ENCODE peak calls at places on chromosomes 7 and 10, in four cellular contexts. X, T, B and J are unnamed samples. For H3K79me2, the result is how much of the 10 kb centered on the place peaks cover.

GRCh38 chr10:121532465-121532864 is 65.8 kb downstream of the FGFR2 start:
- DNase-seq in X (no peak), T (no peak), B (no peak), J (no peak)

GRCh38 chr7:27164381-27165088 is 802 bp downstream of the HOXA9 start:
- DNase-seq in X (no peak), T (no peak), B (no peak), J (no peak)

GRCh38 chr7:142298009-142298408 is 40.2 kb upstream of the PRSS58 start:
- DNase-seq in X (peak), T (no peak), B (peak), J (no peak)

GRCh38 chr7:30703756-30704155 is 21.5 kb upstream of the CRHR2 start:
- DNase-seq in X (no peak), T (no peak), B (no peak), J (no peak)

GRCh38 chr10:42790835-42791234 is 8.2 kb downstream of the BMS1 start:
- DNase-seq in X (no peak), T (no peak), B (no peak), J (peak)

GRCh38 chr7:147079083-147079482 is 962.5 kb downstream of the CNTNAP2 start:
- DNase-seq in X (no peak), T (no peak), B (no peak), J (no peak)

GRCh38 chr7:73427902-73428696 is 5.5 kb upstream of the FZD9 start:
- DNase-seq in X (peak), T (peak), B (no peak), J (no peak)

GRCh38 chr7:115230882-115231508 is 309.1 kb downstream of the MDFIC start:
- DNase-seq in X (no peak), T (no peak), B (peak), J (peak)

GRCh38 chr10:78579995-78580394 is 488.8 kb upstream of the ZMIZ1 start:
- DNase-seq in X (peak), T (no peak), B (no peak), J (peak)

GRCh38 chr10:17356820-17357219 is 97.6 kb downstream of the ST8SIA6 start:
- DNase-seq in X (no peak), T (no peak), B (no peak), J (no peak)

GRCh38 chr10:116676633-116677032 is 55.9 kb downstream of the PNLIPRP2 start:
- DNase-seq in X (no peak), T (no peak), B (no peak), J (no peak)

GRCh38 chr10:47160967-47161366 is 139.0 kb upstream of the GDF10 start:
- DNase-seq in X (no peak), T (no peak), B (no peak), J (no peak)

GRCh38 chr7:129845972-129846327 is 106.8 kb downstream of the UBE2H start:
- DNase-seq in X (no peak), T (no peak), B (no peak), J (peak)

GRCh38 chr10:108789911-108790310 is 1133.4 kb downstream of the XPNPEP1 start:
- DNase-seq in X (no peak), T (no peak), B (no peak), J (peak)

GRCh38 chr10:103714232-103714891 is 141.0 kb downstream of the SH3PXD2A start:
- DNase-seq in X (no peak), T (no peak), B (no peak), J (no peak)

GRCh38 chr7:150408393-150409299 is 29.5 kb downstream of the ZNF775 start:
- DNase-seq in X (no peak), T (no peak), B (no peak), J (no peak)

GRCh38 chr7:25947669-25948516 is 204.1 kb upstream of the NFE2L3 start:
- DNase-seq in X (no peak), T (no peak), B (no peak), J (no peak)

GRCh38 chr10:78255796-78256638 is 222.4 kb downstream of the RPS24 start:
- DNase-seq in X (no peak), T (no peak), B (peak), J (peak)

GRCh38 chr10:129929343-129930297 is 34.5 kb downstream of the EBF3 start:
- DNase-seq in X (no peak), T (peak), B (no peak), J (no peak)

GRCh38 chr10:76209135-76209534 is 777.7 kb downstream of the LRMDA start:
- DNase-seq in X (no peak), T (no peak), B (no peak), J (no peak)

GRCh38 chr7:124779620-124780019 is 14.0 kb upstream of the GPR37 start:
- DNase-seq in X (no peak), T (no peak), B (no peak), J (no peak)

GRCh38 chr10:117646718-117647117 is 104.2 kb downstream of the EMX2 start:
- DNase-seq in X (no peak), T (no peak), B (no peak), J (no peak)

GRCh38 chr7:74023037-74023436 is 4.9 kb upstream of the ELN start:
- DNase-seq in X (peak), T (no peak), B (peak), J (peak)

GRCh38 chr7:37448637-37449331 is at the start of gene ELMO1:
- DNase-seq in X (peak), T (peak), B (peak), J (peak)

GRCh38 chr10:126243976-126244375 is 144.3 kb downstream of the ADAM12 start:
- DNase-seq in X (no peak), T (no peak), B (no peak), J (peak)

GRCh38 chr7:92808635-92809034 is 27.7 kb downstream of the CDK6 start:
- DNase-seq in X (no peak), T (no peak), B (no peak), J (no peak)
- H3K79me2 ChIP-seq in X (half or more), T (half or more), B (under half), J (half or more)

GRCh38 chr7:43906327-43907010 is at the start of gene URGCP:
- DNase-seq in X (peak), T (peak), B (peak), J (peak)
- H3K79me2 ChIP-seq in X (under half), T (half or more), B (under half), J (under half)

GRCh38 chr10:35371731-35372130 is 35.4 kb downstream of the CCNY start:
- DNase-seq in X (no peak), T (no peak), B (no peak), J (no peak)

GRCh38 chr10:35378547-35379210 is 42.4 kb downstream of the CCNY start:
- DNase-seq in X (no peak), T (no peak), B (no peak), J (peak)

GRCh38 chr10:35377050-35377723 is 40.9 kb downstream of the CCNY start:
- DNase-seq in X (no peak), T (no peak), B (no peak), J (no peak)

GRCh38 chr10:35372329-35372728 is 36.0 kb downstream of the CCNY start:
- DNase-seq in X (no peak), T (no peak), B (no peak), J (peak)

GRCh38 chr10:35375091-35375765 is 38.9 kb downstream of the CCNY start:
- DNase-seq in X (no peak), T (no peak), B (no peak), J (no peak)
- H3K79me2 ChIP-seq in X (half or more), T (under half), B (under half), J (half or more)

GRCh38 chr10:5042922-5043321 is 39.3 kb upstream of the AKR1C2 start:
- DNase-seq in X (no peak), T (no peak), B (no peak), J (no peak)
- H3K79me2 ChIP-seq in X (under half), T (under half), B (under half), J (under half)

DNA sequence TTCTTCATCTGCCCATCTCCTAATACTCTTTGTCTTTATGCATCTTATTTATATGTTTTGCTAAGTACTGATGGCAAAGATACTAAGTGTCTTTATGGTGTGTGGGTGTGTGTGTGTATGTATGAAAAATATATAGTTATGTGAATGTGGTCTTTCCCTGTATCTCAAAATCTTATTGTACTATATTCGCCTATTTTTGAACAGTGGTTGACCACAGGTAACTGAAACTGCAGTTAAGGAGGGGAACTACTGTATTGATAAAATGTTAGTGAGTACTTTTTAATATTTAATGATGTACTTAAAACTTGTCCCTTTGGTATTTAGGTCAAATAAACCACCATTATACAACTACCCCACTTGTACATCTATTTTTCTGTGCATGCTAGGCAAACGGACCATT is 85.9 kb downstream of the ADD3 start:
- DNase-seq in X (no peak), T (no peak), B (no peak), J (no peak)
- H3K79me2 ChIP-seq in X (under half), T (under half), B (under half), J (under half)

GRCh38 chr10:52984169-52984568 is 211.6 kb upstream of the MBL2 start:
- DNase-seq in X (no peak), T (no peak), B (no peak), J (no peak)

DNA sequence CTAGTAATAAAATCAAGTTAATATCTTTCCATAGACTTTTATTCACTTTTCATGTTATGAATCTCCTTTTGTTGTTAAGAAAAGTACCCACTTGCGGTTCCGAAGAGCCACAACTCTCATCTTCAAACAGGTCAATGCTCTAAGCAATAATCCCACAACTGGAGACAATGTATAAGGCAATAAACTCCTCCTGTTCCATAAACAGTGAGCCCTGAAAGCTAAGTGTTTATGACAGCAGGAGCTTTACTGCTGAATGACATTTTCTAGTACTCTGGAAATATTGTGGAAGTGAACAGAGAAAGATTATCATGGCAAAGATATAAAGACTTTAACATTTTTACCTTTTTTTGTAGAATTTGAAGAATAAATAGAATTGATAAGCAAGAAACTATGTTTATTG is 213.5 kb upstream of the MBL2 start:
- DNase-seq in X (no peak), T (no peak), B (no peak), J (no peak)
- H3K79me2 ChIP-seq in X (under half), T (under half), B (under half), J (under half)

GRCh38 chr7:66654275-66655112 is 25.8 kb downstream of the KCTD7 start:
- DNase-seq in X (peak), T (peak), B (peak), J (peak)

GRCh38 chr7:66662646-66663264 is 34.1 kb downstream of the KCTD7 start:
- DNase-seq in X (no peak), T (no peak), B (peak), J (no peak)

DNA sequence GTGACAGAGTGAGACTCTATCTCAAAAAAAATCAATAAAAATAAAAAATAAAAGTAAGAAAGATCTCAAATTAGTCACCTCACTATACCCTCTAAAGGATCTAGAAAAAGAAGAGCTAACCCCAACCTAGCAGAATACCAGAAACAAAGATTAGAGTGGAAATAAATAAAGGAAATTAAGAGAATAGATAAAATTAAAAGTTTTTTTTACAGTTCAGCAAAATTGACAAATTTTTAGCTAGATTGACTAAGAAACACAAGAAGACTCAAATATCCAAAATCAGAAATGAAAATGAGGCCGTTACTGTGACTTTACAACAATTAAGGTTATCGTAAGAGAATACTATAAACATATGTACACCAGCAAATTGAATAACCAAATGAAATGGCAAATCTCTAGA is 29.1 kb downstream of the KCTD7 start:
- DNase-seq in X (no peak), T (no peak), B (no peak), J (no peak)
- H3K79me2 ChIP-seq in X (half or more), T (half or more), B (under half), J (half or more)